ENCODE peak calls at places on chromosomes 6 and 20, in five cellular contexts. One of them, this sample, is unnamed.

GRCh38 chr20:23391707-23392310 is 29.5 kb downstream of the NAPB start:
- DNase-seq in heart right ventricle: no peak
- DNase-seq in left ventricle myocardium inferior: no peak
- DNase-seq in AG09309: no peak
- DNase-seq in dorsolateral prefrontal cortex: no peak
- DNase-seq in this sample: no peak

GRCh38 chr6:30830438-30830837 is 53.9 kb upstream of the DDR1 start:
- DNase-seq in heart right ventricle: no peak
- DNase-seq in left ventricle myocardium inferior: no peak
- DNase-seq in AG09309: no peak
- DNase-seq in dorsolateral prefrontal cortex: no peak
- DNase-seq in this sample: no peak

GRCh38 chr6:108661430-108661829 is 100.7 kb downstream of the FOXO3 start:
- DNase-seq in heart right ventricle: no peak
- DNase-seq in left ventricle myocardium inferior: no peak
- DNase-seq in AG09309: no peak
- DNase-seq in dorsolateral prefrontal cortex: no peak
- DNase-seq in this sample: no peak

GRCh38 chr6:41818271-41819054 is 31.0 kb downstream of the TOMM6 start:
- DNase-seq in heart right ventricle: no peak
- DNase-seq in left ventricle myocardium inferior: no peak
- DNase-seq in AG09309: no peak
- DNase-seq in dorsolateral prefrontal cortex: no peak
- DNase-seq in this sample: no peak

GRCh38 chr6:87722831-87723726 is 21.0 kb upstream of the AKIRIN2 start:
- DNase-seq in heart right ventricle: peak; percentile 54
- DNase-seq in left ventricle myocardium inferior: peak; percentile 65
- DNase-seq in AG09309: peak; percentile 88
- DNase-seq in dorsolateral prefrontal cortex: peak; percentile 78
- DNase-seq in this sample: peak; percentile 87

GRCh38 chr6:149904661-149905370 is 6.9 kb upstream of the RAET1E start:
- DNase-seq in heart right ventricle: no peak
- DNase-seq in left ventricle myocardium inferior: no peak
- DNase-seq in AG09309: no peak
- DNase-seq in dorsolateral prefrontal cortex: no peak
- DNase-seq in this sample: peak; percentile 55

GRCh38 chr20:32903666-32904175 is 45.0 kb downstream of the EFCAB8 start:
- DNase-seq in heart right ventricle: no peak
- DNase-seq in left ventricle myocardium inferior: no peak
- DNase-seq in AG09309: no peak
- DNase-seq in dorsolateral prefrontal cortex: no peak
- DNase-seq in this sample: no peak

GRCh38 chr6:15945593-15946159 is 183.2 kb upstream of the MYLIP start:
- DNase-seq in heart right ventricle: no peak
- DNase-seq in left ventricle myocardium inferior: no peak
- DNase-seq in AG09309: no peak
- DNase-seq in dorsolateral prefrontal cortex: no peak
- DNase-seq in this sample: no peak

GRCh38 chr6:37630281-37630799 is 67.3 kb downstream of the MDGA1 start:
- DNase-seq in heart right ventricle: no peak
- DNase-seq in left ventricle myocardium inferior: no peak
- DNase-seq in AG09309: peak; percentile 98
- DNase-seq in dorsolateral prefrontal cortex: no peak
- DNase-seq in this sample: no peak

GRCh38 chr6:53048431-53049195 is 16.6 kb upstream of the FBXO9 start:
- DNase-seq in heart right ventricle: no peak
- DNase-seq in left ventricle myocardium inferior: no peak
- DNase-seq in AG09309: peak; percentile 72
- DNase-seq in dorsolateral prefrontal cortex: no peak
- DNase-seq in this sample: no peak

GRCh38 chr20:39225978-39226377 is 263.8 kb downstream of the DHX35 start:
- DNase-seq in heart right ventricle: no peak
- DNase-seq in left ventricle myocardium inferior: no peak
- DNase-seq in AG09309: no peak
- DNase-seq in dorsolateral prefrontal cortex: no peak
- DNase-seq in this sample: no peak

GRCh38 chr6:56169366-56169765 is 78.0 kb downstream of the COL21A1 start:
- DNase-seq in heart right ventricle: no peak
- DNase-seq in left ventricle myocardium inferior: no peak
- DNase-seq in AG09309: no peak
- DNase-seq in dorsolateral prefrontal cortex: no peak
- DNase-seq in this sample: no peak
- TF ChIP-seq CTCF in heart right ventricle: no peak
- TF ChIP-seq CTCF in left ventricle myocardium inferior: no peak
- TF ChIP-seq CTCF in AG09309: no peak
- TF ChIP-seq CTCF in dorsolateral prefrontal cortex: no peak
- TF ChIP-seq CTCF in this sample: no peak

DNA sequence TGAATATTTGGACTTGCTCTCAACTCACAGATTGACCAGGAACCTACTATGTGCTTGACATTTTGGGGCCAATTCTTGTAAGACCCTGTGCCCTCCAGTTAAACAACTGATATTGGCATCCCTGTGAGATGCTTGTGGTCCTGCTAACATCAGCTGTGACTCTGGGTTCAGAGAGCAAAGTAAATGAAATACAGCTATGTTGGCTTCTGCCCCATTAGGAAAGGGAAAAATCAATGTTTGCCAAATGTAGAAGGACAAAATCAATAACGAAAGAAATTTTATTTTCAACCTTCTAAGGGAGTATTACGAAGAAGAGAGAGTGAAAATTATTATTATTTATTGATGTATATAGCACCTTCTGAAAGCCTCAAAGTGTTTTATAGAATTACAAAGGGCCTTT is 266.9 kb upstream of the ARID1B start:
- DNase-seq in heart right ventricle: no peak
- DNase-seq in left ventricle myocardium inferior: no peak
- DNase-seq in AG09309: no peak
- DNase-seq in dorsolateral prefrontal cortex: no peak
- DNase-seq in this sample: no peak
- TF ChIP-seq CTCF in heart right ventricle: no peak
- TF ChIP-seq CTCF in left ventricle myocardium inferior: no peak
- TF ChIP-seq CTCF in AG09309: no peak
- TF ChIP-seq CTCF in dorsolateral prefrontal cortex: no peak
- TF ChIP-seq CTCF in this sample: no peak

GRCh38 chr20:45358282-45359068 is 4.5 kb upstream of the SYS1 start:
- DNase-seq in heart right ventricle: peak; percentile 60
- DNase-seq in left ventricle myocardium inferior: peak; percentile 73
- DNase-seq in AG09309: peak; percentile 65
- DNase-seq in dorsolateral prefrontal cortex: peak; percentile 64
- DNase-seq in this sample: peak; percentile 94
- TF ChIP-seq CTCF in heart right ventricle: no peak
- TF ChIP-seq CTCF in left ventricle myocardium inferior: no peak
- TF ChIP-seq CTCF in AG09309: no peak
- TF ChIP-seq CTCF in dorsolateral prefrontal cortex: no peak
- TF ChIP-seq CTCF in this sample: no peak

GRCh38 chr20:460707-461106 is 1.6 kb downstream of the TBC1D20 start:
- DNase-seq in heart right ventricle: no peak
- DNase-seq in left ventricle myocardium inferior: no peak
- DNase-seq in AG09309: no peak
- DNase-seq in dorsolateral prefrontal cortex: no peak
- DNase-seq in this sample: peak; percentile 61

GRCh38 chr20:461254-462198 is 807 bp downstream of the TBC1D20 start:
- DNase-seq in heart right ventricle: peak; percentile 64
- DNase-seq in left ventricle myocardium inferior: peak; percentile 48
- DNase-seq in AG09309: no peak
- DNase-seq in dorsolateral prefrontal cortex: peak; percentile 65
- DNase-seq in this sample: no peak

GRCh38 chr20:458766-459165 is 3.6 kb downstream of the TBC1D20 start:
- DNase-seq in heart right ventricle: no peak
- DNase-seq in left ventricle myocardium inferior: no peak
- DNase-seq in AG09309: no peak
- DNase-seq in dorsolateral prefrontal cortex: no peak
- DNase-seq in this sample: no peak

GRCh38 chr20:460180-460579 is 2.2 kb downstream of the TBC1D20 start:
- DNase-seq in heart right ventricle: no peak
- DNase-seq in left ventricle myocardium inferior: no peak
- DNase-seq in AG09309: no peak
- DNase-seq in dorsolateral prefrontal cortex: no peak
- DNase-seq in this sample: no peak

DNA sequence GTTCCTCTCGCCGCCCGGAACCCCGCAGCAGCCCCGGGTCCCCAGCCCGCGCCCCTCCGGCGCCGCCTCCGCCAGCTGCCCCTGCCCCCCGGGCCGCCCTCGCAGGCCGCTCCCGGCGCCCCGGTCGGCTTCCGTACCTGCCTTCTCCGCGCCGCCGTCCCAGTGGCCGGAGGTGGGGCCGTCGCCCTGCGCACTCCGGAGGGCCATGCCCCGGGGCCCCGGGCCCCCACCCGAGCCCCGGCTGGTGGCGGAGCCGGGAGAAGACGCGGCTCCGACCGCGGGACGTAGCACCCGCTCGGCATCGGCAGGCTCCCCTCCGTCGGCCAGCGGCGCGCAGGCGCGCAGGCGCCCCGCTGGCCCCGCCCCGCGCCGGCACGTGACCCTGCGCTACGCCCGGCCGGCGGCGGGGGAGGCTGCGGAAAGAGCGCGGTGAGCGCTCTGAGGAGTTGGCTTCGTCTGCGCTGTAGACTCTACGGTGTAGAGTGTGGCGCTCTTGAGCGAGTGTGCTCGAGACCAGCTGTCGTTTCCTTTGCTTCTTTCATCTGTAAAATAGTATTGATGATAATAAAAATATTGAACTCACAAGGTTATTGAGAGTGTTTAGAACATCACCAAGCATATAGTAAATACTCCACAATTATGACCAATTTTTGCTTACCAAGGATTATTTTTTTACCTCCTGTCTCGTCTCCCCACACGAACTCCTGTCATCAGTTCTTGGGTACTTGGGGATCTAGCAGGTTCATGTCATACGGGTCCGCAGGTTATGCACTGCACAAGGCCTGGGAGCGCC is at the start of gene TBC1D20:
- DNase-seq in heart right ventricle: peak; percentile 87
- DNase-seq in left ventricle myocardium inferior: peak; percentile 84
- DNase-seq in AG09309: no peak
- DNase-seq in dorsolateral prefrontal cortex: peak; percentile 88
- DNase-seq in this sample: peak; percentile 91
- TF ChIP-seq CTCF in heart right ventricle: peak; percentile 27
- TF ChIP-seq CTCF in left ventricle myocardium inferior: peak; percentile 15
- TF ChIP-seq CTCF in AG09309: no peak
- TF ChIP-seq CTCF in dorsolateral prefrontal cortex: peak; percentile 51
- TF ChIP-seq CTCF in this sample: no peak

GRCh38 chr6:76275746-76276145 is 203.3 kb upstream of the IMPG1 start:
- DNase-seq in heart right ventricle: no peak
- DNase-seq in left ventricle myocardium inferior: no peak
- DNase-seq in AG09309: no peak
- DNase-seq in dorsolateral prefrontal cortex: no peak
- DNase-seq in this sample: no peak
- TF ChIP-seq CTCF in heart right ventricle: no peak
- TF ChIP-seq CTCF in left ventricle myocardium inferior: no peak
- TF ChIP-seq CTCF in AG09309: no peak
- TF ChIP-seq CTCF in dorsolateral prefrontal cortex: no peak
- TF ChIP-seq CTCF in this sample: no peak

GRCh38 chr6:95366414-95366813 is 210.9 kb upstream of the MANEA start:
- DNase-seq in heart right ventricle: no peak
- DNase-seq in left ventricle myocardium inferior: no peak
- DNase-seq in AG09309: no peak
- DNase-seq in dorsolateral prefrontal cortex: no peak
- DNase-seq in this sample: no peak

GRCh38 chr6:95365454-95365853 is 211.9 kb upstream of the MANEA start:
- DNase-seq in heart right ventricle: no peak
- DNase-seq in left ventricle myocardium inferior: no peak
- DNase-seq in AG09309: no peak
- DNase-seq in dorsolateral prefrontal cortex: no peak
- DNase-seq in this sample: no peak

GRCh38 chr6:95364016-95364604 is 213.2 kb upstream of the MANEA start:
- DNase-seq in heart right ventricle: no peak
- DNase-seq in left ventricle myocardium inferior: no peak
- DNase-seq in AG09309: no peak
- DNase-seq in dorsolateral prefrontal cortex: no peak
- DNase-seq in this sample: no peak
- TF ChIP-seq CTCF in heart right ventricle: peak; percentile 31
- TF ChIP-seq CTCF in left ventricle myocardium inferior: peak; percentile 38
- TF ChIP-seq CTCF in AG09309: peak; percentile 20
- TF ChIP-seq CTCF in dorsolateral prefrontal cortex: peak; percentile 43
- TF ChIP-seq CTCF in this sample: no peak

GRCh38 chr6:14281831-14282230 is 164.3 kb downstream of the CD83 start:
- DNase-seq in heart right ventricle: no peak
- DNase-seq in left ventricle myocardium inferior: no peak
- DNase-seq in AG09309: no peak
- DNase-seq in dorsolateral prefrontal cortex: no peak
- DNase-seq in this sample: no peak

GRCh38 chr6:14280006-14280510 is 162.5 kb downstream of the CD83 start:
- DNase-seq in heart right ventricle: no peak
- DNase-seq in left ventricle myocardium inferior: no peak
- DNase-seq in AG09309: no peak
- DNase-seq in dorsolateral prefrontal cortex: no peak
- DNase-seq in this sample: no peak

GRCh38 chr6:14282326-14282725 is 164.8 kb downstream of the CD83 start:
- DNase-seq in heart right ventricle: no peak
- DNase-seq in left ventricle myocardium inferior: no peak
- DNase-seq in AG09309: no peak
- DNase-seq in dorsolateral prefrontal cortex: no peak
- DNase-seq in this sample: no peak

GRCh38 chr6:14282854-14283505 is 165.4 kb downstream of the CD83 start:
- DNase-seq in heart right ventricle: no peak
- DNase-seq in left ventricle myocardium inferior: no peak
- DNase-seq in AG09309: no peak
- DNase-seq in dorsolateral prefrontal cortex: no peak
- DNase-seq in this sample: no peak

GRCh38 chr6:14280766-14281293 is 163.3 kb downstream of the CD83 start:
- DNase-seq in heart right ventricle: no peak
- DNase-seq in left ventricle myocardium inferior: no peak
- DNase-seq in AG09309: no peak
- DNase-seq in dorsolateral prefrontal cortex: no peak
- DNase-seq in this sample: no peak
- TF ChIP-seq CTCF in heart right ventricle: no peak
- TF ChIP-seq CTCF in left ventricle myocardium inferior: no peak
- TF ChIP-seq CTCF in AG09309: no peak
- TF ChIP-seq CTCF in dorsolateral prefrontal cortex: no peak
- TF ChIP-seq CTCF in this sample: no peak

GRCh38 chr20:11468880-11469279 is 448.8 kb upstream of the BTBD3 start:
- DNase-seq in heart right ventricle: no peak
- DNase-seq in left ventricle myocardium inferior: no peak
- DNase-seq in AG09309: no peak
- DNase-seq in dorsolateral prefrontal cortex: no peak
- DNase-seq in this sample: no peak

GRCh38 chr20:11469795-11470495 is 447.7 kb upstream of the BTBD3 start:
- DNase-seq in heart right ventricle: no peak
- DNase-seq in left ventricle myocardium inferior: no peak
- DNase-seq in AG09309: no peak
- DNase-seq in dorsolateral prefrontal cortex: no peak
- DNase-seq in this sample: no peak

GRCh38 chr20:11467436-11467835 is 450.3 kb upstream of the BTBD3 start:
- DNase-seq in heart right ventricle: no peak
- DNase-seq in left ventricle myocardium inferior: no peak
- DNase-seq in AG09309: no peak
- DNase-seq in dorsolateral prefrontal cortex: no peak
- DNase-seq in this sample: no peak
- TF ChIP-seq CTCF in heart right ventricle: no peak
- TF ChIP-seq CTCF in left ventricle myocardium inferior: no peak
- TF ChIP-seq CTCF in AG09309: no peak
- TF ChIP-seq CTCF in dorsolateral prefrontal cortex: no peak
- TF ChIP-seq CTCF in this sample: no peak

DNA sequence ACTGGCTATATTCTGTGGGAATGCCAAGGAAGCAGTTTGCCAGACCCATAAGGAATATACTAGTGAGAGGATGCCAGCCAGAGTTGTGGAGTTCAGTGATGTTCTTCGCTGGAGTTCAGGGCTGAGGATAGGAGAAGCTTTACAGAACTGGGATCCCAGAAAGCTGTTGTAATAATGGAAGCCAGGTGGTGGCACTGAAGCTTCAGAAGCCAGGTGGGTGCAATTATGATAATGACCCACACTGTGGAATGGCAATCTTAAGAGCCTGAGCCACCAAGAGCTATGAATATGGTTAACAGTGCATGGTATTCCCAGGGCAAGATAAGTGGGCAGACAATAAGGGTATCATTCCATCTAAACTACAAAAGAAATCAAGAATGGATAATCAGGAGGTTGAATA is 25.1 kb upstream of the ENPP1 start:
- DNase-seq in heart right ventricle: no peak
- DNase-seq in left ventricle myocardium inferior: no peak
- DNase-seq in AG09309: no peak
- DNase-seq in dorsolateral prefrontal cortex: no peak
- DNase-seq in this sample: no peak
- TF ChIP-seq CTCF in heart right ventricle: no peak
- TF ChIP-seq CTCF in left ventricle myocardium inferior: peak; percentile 34
- TF ChIP-seq CTCF in AG09309: no peak
- TF ChIP-seq CTCF in dorsolateral prefrontal cortex: no peak
- TF ChIP-seq CTCF in this sample: no peak

This sample was measured in tibial artery.